ENCODE peak calls at places on chromosomes 5 and 9, in seven cellular contexts. One of them, this sample, is unnamed.

GRCh38 chr5:145775893-145776444 is 59.2 kb downstream of the PRELID2 start:
- DNase-seq in ovary: no peak
- DNase-seq in fibroblast of the aortic adventitia: peak
- DNase-seq in cardiac muscle cell: no peak
- DNase-seq in mammary epithelial cell: peak
- DNase-seq in coronary artery: peak
- DNase-seq in A673: peak
- DNase-seq in this sample: peak

GRCh38 chr5:472076-472655 is 29.2 kb downstream of the EXOC3 start:
- DNase-seq in A673: no peak
- DNase-seq in cardiac muscle cell: peak
- DNase-seq in ovary: peak
- DNase-seq in fibroblast of the aortic adventitia: peak
- DNase-seq in coronary artery: no peak
- DNase-seq in mammary epithelial cell: peak
- DNase-seq in this sample: no peak

GRCh38 chr5:145479862-145480261 is 355.3 kb downstream of the PRELID2 start:
- DNase-seq in mammary epithelial cell: peak
- DNase-seq in cardiac muscle cell: no peak
- DNase-seq in coronary artery: no peak
- DNase-seq in ovary: no peak
- DNase-seq in A673: no peak
- DNase-seq in fibroblast of the aortic adventitia: peak
- DNase-seq in this sample: peak

GRCh38 chr9:95181226-95181818 is 136.2 kb downstream of the FANCC start:
- DNase-seq in fibroblast of the aortic adventitia: peak
- DNase-seq in coronary artery: no peak
- DNase-seq in ovary: no peak
- DNase-seq in cardiac muscle cell: peak
- DNase-seq in mammary epithelial cell: no peak
- DNase-seq in A673: peak
- DNase-seq in this sample: peak

GRCh38 chr5:57216714-57217113 is 42.9 kb downstream of the GPBP1 start:
- DNase-seq in mammary epithelial cell: peak
- DNase-seq in coronary artery: no peak
- DNase-seq in A673: no peak
- DNase-seq in fibroblast of the aortic adventitia: peak
- DNase-seq in ovary: no peak
- DNase-seq in cardiac muscle cell: no peak
- DNase-seq in this sample: peak

GRCh38 chr5:94870496-94871214 is 252.2 kb downstream of the SLF1 start:
- DNase-seq in coronary artery: no peak
- DNase-seq in mammary epithelial cell: no peak
- DNase-seq in cardiac muscle cell: no peak
- DNase-seq in A673: no peak
- DNase-seq in ovary: no peak
- DNase-seq in fibroblast of the aortic adventitia: no peak
- DNase-seq in this sample: no peak

GRCh38 chr9:120689860-120690259 is 24.4 kb downstream of the MEGF9 start:
- DNase-seq in ovary: no peak
- DNase-seq in cardiac muscle cell: no peak
- DNase-seq in fibroblast of the aortic adventitia: peak
- DNase-seq in mammary epithelial cell: peak
- DNase-seq in coronary artery: no peak
- DNase-seq in A673: peak
- DNase-seq in this sample: peak

GRCh38 chr9:86708918-86709835 is 238.1 kb downstream of the GAS1 start:
- DNase-seq in ovary: no peak
- DNase-seq in fibroblast of the aortic adventitia: no peak
- DNase-seq in mammary epithelial cell: no peak
- DNase-seq in coronary artery: no peak
- DNase-seq in A673: no peak
- DNase-seq in cardiac muscle cell: no peak
- DNase-seq in this sample: no peak

GRCh38 chr5:65248896-65249295 is 232.8 kb downstream of the ADAMTS6 start:
- DNase-seq in ovary: no peak
- DNase-seq in fibroblast of the aortic adventitia: no peak
- DNase-seq in A673: no peak
- DNase-seq in coronary artery: no peak
- DNase-seq in cardiac muscle cell: no peak
- DNase-seq in mammary epithelial cell: no peak
- DNase-seq in this sample: no peak

GRCh38 chr5:121949885-121950284 is 11.9 kb upstream of the SRFBP1 start:
- DNase-seq in coronary artery: no peak
- DNase-seq in mammary epithelial cell: peak
- DNase-seq in ovary: no peak
- DNase-seq in A673: peak
- DNase-seq in cardiac muscle cell: peak
- DNase-seq in fibroblast of the aortic adventitia: peak
- DNase-seq in this sample: peak

GRCh38 chr5:29143266-29143665 is 2050.2 kb upstream of the CDH6 start:
- DNase-seq in cardiac muscle cell: no peak
- DNase-seq in mammary epithelial cell: no peak
- DNase-seq in A673: peak
- DNase-seq in coronary artery: no peak
- DNase-seq in fibroblast of the aortic adventitia: no peak
- DNase-seq in ovary: no peak
- DNase-seq in this sample: no peak

GRCh38 chr9:98708103-98708932 is 417 bp downstream of the GABBR2 start:
- DNase-seq in coronary artery: no peak
- DNase-seq in fibroblast of the aortic adventitia: no peak
- DNase-seq in ovary: no peak
- DNase-seq in A673: no peak
- DNase-seq in cardiac muscle cell: no peak
- DNase-seq in mammary epithelial cell: no peak
- DNase-seq in this sample: no peak

GRCh38 chr5:3060283-3060682 is 308.8 kb upstream of the IRX2 start:
- DNase-seq in A673: no peak
- DNase-seq in fibroblast of the aortic adventitia: no peak
- DNase-seq in coronary artery: no peak
- DNase-seq in mammary epithelial cell: no peak
- DNase-seq in cardiac muscle cell: no peak
- DNase-seq in ovary: no peak
- DNase-seq in this sample: no peak

DNA sequence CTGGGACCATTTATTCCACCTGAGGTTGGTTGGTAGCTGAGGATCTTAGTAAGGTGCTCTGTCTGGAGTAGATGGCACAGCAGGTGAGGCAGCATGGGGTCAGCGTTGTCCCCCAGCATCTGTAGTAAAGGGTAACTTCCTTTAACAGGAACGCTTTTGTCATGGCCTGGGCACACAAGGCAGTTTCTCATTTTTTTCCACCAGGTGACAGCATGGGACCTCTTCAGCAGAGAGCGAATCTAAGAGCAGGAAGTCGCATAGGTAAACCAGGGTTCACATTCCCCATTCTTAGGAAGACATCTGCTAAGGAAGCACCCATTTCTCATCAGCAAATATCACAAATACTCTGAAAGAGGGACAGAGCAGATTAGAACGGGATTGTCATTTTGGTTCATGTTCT is 56.5 kb downstream of the GPR107 start:
- DNase-seq in ovary: no peak
- DNase-seq in cardiac muscle cell: no peak
- DNase-seq in mammary epithelial cell: no peak
- DNase-seq in coronary artery: no peak
- DNase-seq in fibroblast of the aortic adventitia: no peak
- DNase-seq in A673: no peak
- DNase-seq in this sample: no peak
- TF ChIP-seq CTCF in ovary: no peak
- TF ChIP-seq CTCF in cardiac muscle cell: no peak
- TF ChIP-seq CTCF in mammary epithelial cell: no peak
- TF ChIP-seq CTCF in coronary artery: no peak
- TF ChIP-seq CTCF in fibroblast of the aortic adventitia: no peak
- TF ChIP-seq CTCF in A673: peak
- TF ChIP-seq CTCF in this sample: no peak

GRCh38 chr5:155013526-155013925 is at the start of gene KIF4B:
- DNase-seq in coronary artery: no peak
- DNase-seq in A673: no peak
- DNase-seq in ovary: no peak
- DNase-seq in cardiac muscle cell: no peak
- DNase-seq in fibroblast of the aortic adventitia: no peak
- DNase-seq in mammary epithelial cell: no peak
- DNase-seq in this sample: no peak
- H3K4me3 ChIP-seq in coronary artery: no peak
- H3K4me3 ChIP-seq in A673: no peak
- H3K4me3 ChIP-seq in ovary: no peak
- H3K4me3 ChIP-seq in cardiac muscle cell: no peak
- H3K4me3 ChIP-seq in fibroblast of the aortic adventitia: peak
- H3K4me3 ChIP-seq in mammary epithelial cell: no peak
- H3K4me3 ChIP-seq in this sample: no peak

GRCh38 chr5:73642296-73642695 is 16.3 kb downstream of the ARHGEF28 start:
- DNase-seq in ovary: no peak
- DNase-seq in coronary artery: no peak
- DNase-seq in A673: no peak
- DNase-seq in cardiac muscle cell: no peak
- DNase-seq in fibroblast of the aortic adventitia: no peak
- DNase-seq in mammary epithelial cell: no peak
- DNase-seq in this sample: no peak

GRCh38 chr5:73637565-73637964 is 11.6 kb downstream of the ARHGEF28 start:
- DNase-seq in fibroblast of the aortic adventitia: no peak
- DNase-seq in mammary epithelial cell: no peak
- DNase-seq in ovary: no peak
- DNase-seq in A673: no peak
- DNase-seq in cardiac muscle cell: peak
- DNase-seq in coronary artery: no peak
- DNase-seq in this sample: no peak

GRCh38 chr5:73638344-73639095 is 12.5 kb downstream of the ARHGEF28 start:
- DNase-seq in A673: peak
- DNase-seq in mammary epithelial cell: peak
- DNase-seq in coronary artery: no peak
- DNase-seq in fibroblast of the aortic adventitia: peak
- DNase-seq in cardiac muscle cell: no peak
- DNase-seq in ovary: no peak
- DNase-seq in this sample: peak

GRCh38 chr5:73641811-73642210 is 15.8 kb downstream of the ARHGEF28 start:
- DNase-seq in A673: no peak
- DNase-seq in ovary: no peak
- DNase-seq in coronary artery: no peak
- DNase-seq in fibroblast of the aortic adventitia: no peak
- DNase-seq in mammary epithelial cell: no peak
- DNase-seq in cardiac muscle cell: peak
- DNase-seq in this sample: no peak

DNA sequence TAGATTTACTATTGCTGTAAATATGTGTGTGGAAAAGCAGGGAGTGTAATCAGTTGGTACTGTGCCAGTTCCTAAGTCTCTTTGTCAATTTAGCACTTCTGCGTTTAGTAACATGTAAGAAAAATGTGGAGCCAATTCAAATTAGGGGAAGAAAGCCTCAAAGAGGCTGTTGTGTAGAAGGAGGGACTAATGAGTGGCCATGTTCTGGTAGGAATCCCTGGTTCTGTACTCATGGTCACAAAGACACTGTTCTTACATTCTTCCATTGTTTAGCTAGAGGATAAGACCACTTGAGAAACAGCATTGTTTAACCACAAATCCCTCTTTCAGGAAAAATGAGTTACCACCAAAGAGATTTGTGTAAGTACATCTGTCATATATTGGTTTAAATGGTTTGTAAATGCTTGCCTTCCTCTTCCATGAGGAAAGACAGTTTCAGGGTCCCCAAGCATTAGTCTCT is 14.9 kb downstream of the ARHGEF28 start:
- DNase-seq in A673: peak
- DNase-seq in ovary: no peak
- DNase-seq in mammary epithelial cell: no peak
- DNase-seq in fibroblast of the aortic adventitia: peak
- DNase-seq in cardiac muscle cell: no peak
- DNase-seq in coronary artery: no peak
- DNase-seq in this sample: peak
- TF ChIP-seq CTCF in A673: no peak
- TF ChIP-seq CTCF in ovary: no peak
- TF ChIP-seq CTCF in mammary epithelial cell: no peak
- TF ChIP-seq CTCF in fibroblast of the aortic adventitia: no peak
- TF ChIP-seq CTCF in cardiac muscle cell: no peak
- TF ChIP-seq CTCF in coronary artery: no peak
- TF ChIP-seq CTCF in this sample: no peak

GRCh38 chr9:123929870-123930831 is at the start of gene DENND1A:
- DNase-seq in fibroblast of the aortic adventitia: peak
- DNase-seq in coronary artery: peak
- DNase-seq in mammary epithelial cell: peak
- DNase-seq in ovary: peak
- DNase-seq in A673: peak
- DNase-seq in cardiac muscle cell: peak
- DNase-seq in this sample: peak

GRCh38 chr9:123927625-123928308 is 2.2 kb downstream of the DENND1A start:
- DNase-seq in fibroblast of the aortic adventitia: peak
- DNase-seq in ovary: no peak
- DNase-seq in mammary epithelial cell: no peak
- DNase-seq in coronary artery: peak
- DNase-seq in cardiac muscle cell: no peak
- DNase-seq in A673: peak
- DNase-seq in this sample: peak

GRCh38 chr9:123929177-123929869 is 603 bp downstream of the DENND1A start:
- DNase-seq in mammary epithelial cell: no peak
- DNase-seq in cardiac muscle cell: no peak
- DNase-seq in A673: no peak
- DNase-seq in coronary artery: peak
- DNase-seq in fibroblast of the aortic adventitia: no peak
- DNase-seq in ovary: no peak
- DNase-seq in this sample: no peak

GRCh38 chr9:123926986-123927385 is 2.9 kb downstream of the DENND1A start:
- DNase-seq in ovary: no peak
- DNase-seq in A673: no peak
- DNase-seq in coronary artery: no peak
- DNase-seq in mammary epithelial cell: no peak
- DNase-seq in fibroblast of the aortic adventitia: no peak
- DNase-seq in cardiac muscle cell: no peak
- DNase-seq in this sample: no peak

GRCh38 chr9:123928471-123929176 is 1.3 kb downstream of the DENND1A start:
- DNase-seq in cardiac muscle cell: no peak
- DNase-seq in A673: peak
- DNase-seq in fibroblast of the aortic adventitia: peak
- DNase-seq in ovary: no peak
- DNase-seq in coronary artery: peak
- DNase-seq in mammary epithelial cell: no peak
- DNase-seq in this sample: no peak
- H3K4me3 ChIP-seq in cardiac muscle cell: peak
- H3K4me3 ChIP-seq in A673: peak
- H3K4me3 ChIP-seq in fibroblast of the aortic adventitia: peak
- H3K4me3 ChIP-seq in ovary: peak
- H3K4me3 ChIP-seq in coronary artery: peak
- H3K4me3 ChIP-seq in mammary epithelial cell: peak
- H3K4me3 ChIP-seq in this sample: peak

DNA sequence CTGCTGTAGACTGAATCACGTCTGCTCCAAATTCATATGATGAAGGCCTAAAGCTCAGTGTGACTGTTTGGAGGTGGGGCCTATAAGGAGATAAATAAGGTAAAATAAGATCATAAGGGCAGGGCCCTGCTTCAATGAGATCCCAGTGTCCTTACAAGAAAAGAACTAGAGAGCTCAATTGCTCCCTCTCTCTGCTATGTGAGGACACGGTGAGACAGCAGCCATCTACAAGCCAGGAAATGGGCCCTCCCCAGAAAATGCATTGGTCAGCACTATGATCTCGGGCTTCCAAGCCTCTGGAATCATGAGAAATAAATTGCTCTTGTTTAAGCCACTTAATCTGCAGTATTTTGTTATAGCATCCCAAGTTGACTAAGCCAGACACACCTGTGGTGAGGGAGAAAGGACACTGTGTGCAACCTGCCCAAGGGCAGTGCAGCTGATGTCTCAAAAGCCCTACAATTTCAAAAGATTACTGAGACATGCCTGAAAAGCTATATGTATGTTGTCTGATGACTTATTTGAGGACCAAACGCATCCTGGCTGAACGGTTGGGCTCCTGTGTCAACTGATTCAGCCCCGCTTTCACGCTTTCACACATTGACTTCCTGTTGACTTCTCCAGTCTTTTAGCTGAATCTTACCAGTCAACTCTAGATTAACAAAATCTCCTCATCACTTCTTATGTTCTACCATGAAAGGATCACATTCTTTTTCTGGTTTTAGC is 13.2 kb downstream of the GZMK start:
- DNase-seq in A673: no peak
- DNase-seq in ovary: no peak
- DNase-seq in fibroblast of the aortic adventitia: peak
- DNase-seq in cardiac muscle cell: peak
- DNase-seq in coronary artery: no peak
- DNase-seq in mammary epithelial cell: no peak
- DNase-seq in this sample: peak
- TF ChIP-seq CTCF in A673: no peak
- TF ChIP-seq CTCF in ovary: no peak
- TF ChIP-seq CTCF in fibroblast of the aortic adventitia: peak
- TF ChIP-seq CTCF in cardiac muscle cell: peak
- TF ChIP-seq CTCF in coronary artery: no peak
- TF ChIP-seq CTCF in mammary epithelial cell: no peak
- TF ChIP-seq CTCF in this sample: peak

This sample was measured in fibroblast of pulmonary artery.